ENCODE peak calls at places on chromosomes 6 and 20, in ten cellular contexts. One of them, this sample, is unnamed.

GRCh38 chr6:71886184-71887005 is at the start of gene RIMS1:
- DNase-seq in breast epithelium: no peak
- DNase-seq in H1: no peak
- DNase-seq in GM12878: no peak
- DNase-seq in stomach: no peak
- DNase-seq in sigmoid colon: peak; percentile 55
- DNase-seq in suprapubic skin: no peak
- DNase-seq in K562: no peak
- DNase-seq in transverse colon: no peak
- DNase-seq in GM23338: peak; percentile 82
- DNase-seq in this sample: no peak

GRCh38 chr6:26097268-26097875 is 10.1 kb downstream of the HFE start:
- DNase-seq in breast epithelium: no peak
- DNase-seq in H1: no peak
- DNase-seq in GM12878: no peak
- DNase-seq in stomach: peak; percentile 69
- DNase-seq in sigmoid colon: no peak
- DNase-seq in suprapubic skin: no peak
- DNase-seq in K562: peak; percentile 67
- DNase-seq in transverse colon: peak; percentile 69
- DNase-seq in GM23338: peak; percentile 87
- DNase-seq in this sample: no peak

GRCh38 chr6:36377594-36377993 is 9.9 kb downstream of the ETV7 start:
- DNase-seq in breast epithelium: no peak
- DNase-seq in H1: no peak
- DNase-seq in GM12878: no peak
- DNase-seq in stomach: no peak
- DNase-seq in sigmoid colon: no peak
- DNase-seq in suprapubic skin: peak; percentile 75
- DNase-seq in K562: no peak
- DNase-seq in transverse colon: no peak
- DNase-seq in GM23338: no peak
- DNase-seq in this sample: no peak

GRCh38 chr20:10673831-10674683 is at the start of gene JAG1:
- DNase-seq in breast epithelium: peak; percentile 93
- DNase-seq in H1: peak; percentile 91
- DNase-seq in GM12878: peak; percentile 60
- DNase-seq in stomach: peak; percentile 98
- DNase-seq in sigmoid colon: peak; percentile 98
- DNase-seq in suprapubic skin: peak; percentile 96
- DNase-seq in K562: peak; percentile 91
- DNase-seq in transverse colon: peak; percentile 97
- DNase-seq in GM23338: peak; percentile 97
- DNase-seq in this sample: peak; percentile 98

GRCh38 chr6:132548746-132549463 is 3.6 kb upstream of the TAAR8 start:
- DNase-seq in breast epithelium: no peak
- DNase-seq in H1: no peak
- DNase-seq in GM12878: no peak
- DNase-seq in stomach: no peak
- DNase-seq in sigmoid colon: no peak
- DNase-seq in suprapubic skin: no peak
- DNase-seq in K562: no peak
- DNase-seq in transverse colon: no peak
- DNase-seq in GM23338: peak; percentile 61
- DNase-seq in this sample: no peak

GRCh38 chr6:47138046-47138445 is 95.9 kb upstream of the ADGRF1 start:
- DNase-seq in breast epithelium: no peak
- DNase-seq in H1: no peak
- DNase-seq in GM12878: no peak
- DNase-seq in stomach: no peak
- DNase-seq in sigmoid colon: no peak
- DNase-seq in suprapubic skin: no peak
- DNase-seq in K562: no peak
- DNase-seq in transverse colon: no peak
- DNase-seq in GM23338: no peak
- DNase-seq in this sample: no peak

GRCh38 chr20:58405504-58406291 is 16.7 kb downstream of the VAPB start:
- DNase-seq in breast epithelium: no peak
- DNase-seq in H1: no peak
- DNase-seq in GM12878: no peak
- DNase-seq in stomach: no peak
- DNase-seq in sigmoid colon: no peak
- DNase-seq in suprapubic skin: no peak
- DNase-seq in K562: no peak
- DNase-seq in transverse colon: no peak
- DNase-seq in GM23338: peak; percentile 23
- DNase-seq in this sample: no peak

GRCh38 chr20:57774111-57774880 is 64.5 kb upstream of the PMEPA1 start:
- DNase-seq in breast epithelium: no peak
- DNase-seq in H1: no peak
- DNase-seq in GM12878: no peak
- DNase-seq in stomach: no peak
- DNase-seq in sigmoid colon: peak; percentile 45
- DNase-seq in suprapubic skin: peak; percentile 63
- DNase-seq in K562: no peak
- DNase-seq in transverse colon: no peak
- DNase-seq in GM23338: no peak
- DNase-seq in this sample: no peak

GRCh38 chr20:53883098-53883762 is 187.2 kb downstream of the BCAS1 start:
- DNase-seq in breast epithelium: no peak
- DNase-seq in H1: no peak
- DNase-seq in GM12878: no peak
- DNase-seq in stomach: no peak
- DNase-seq in sigmoid colon: no peak
- DNase-seq in suprapubic skin: no peak
- DNase-seq in K562: no peak
- DNase-seq in transverse colon: no peak
- DNase-seq in GM23338: no peak
- DNase-seq in this sample: no peak

GRCh38 chr20:49794336-49795124 is 18.1 kb upstream of the SLC9A8 start:
- DNase-seq in breast epithelium: no peak
- DNase-seq in H1: no peak
- DNase-seq in GM12878: no peak
- DNase-seq in stomach: no peak
- DNase-seq in sigmoid colon: no peak
- DNase-seq in suprapubic skin: no peak
- DNase-seq in K562: no peak
- DNase-seq in transverse colon: peak; percentile 46
- DNase-seq in GM23338: no peak
- DNase-seq in this sample: no peak

GRCh38 chr6:118952683-118953082 is 17.7 kb upstream of the MCM9 start:
- DNase-seq in breast epithelium: no peak
- DNase-seq in H1: no peak
- DNase-seq in GM12878: no peak
- DNase-seq in stomach: no peak
- DNase-seq in sigmoid colon: no peak
- DNase-seq in suprapubic skin: no peak
- DNase-seq in K562: no peak
- DNase-seq in transverse colon: no peak
- DNase-seq in GM23338: no peak
- DNase-seq in this sample: no peak

GRCh38 chr20:63967330-63968135 is 2.2 kb downstream of the ZNF512B start:
- DNase-seq in breast epithelium: peak; percentile 49
- DNase-seq in H1: no peak
- DNase-seq in GM12878: no peak
- DNase-seq in stomach: peak; percentile 22
- DNase-seq in sigmoid colon: peak; percentile 60
- DNase-seq in suprapubic skin: peak; percentile 76
- DNase-seq in K562: no peak
- DNase-seq in transverse colon: peak; percentile 8
- DNase-seq in GM23338: no peak
- DNase-seq in this sample: no peak

GRCh38 chr20:35610833-35611427 is 4.7 kb upstream of the SPAG4 start:
- DNase-seq in breast epithelium: no peak
- DNase-seq in H1: no peak
- DNase-seq in GM12878: no peak
- DNase-seq in stomach: peak; percentile 50
- DNase-seq in sigmoid colon: no peak
- DNase-seq in suprapubic skin: no peak
- DNase-seq in K562: peak; percentile 48
- DNase-seq in transverse colon: no peak
- DNase-seq in GM23338: no peak
- DNase-seq in this sample: no peak

GRCh38 chr20:4457566-4458543 is 263.9 kb upstream of the PRND start:
- DNase-seq in breast epithelium: no peak
- DNase-seq in H1: peak; percentile 3
- DNase-seq in GM12878: no peak
- DNase-seq in stomach: no peak
- DNase-seq in sigmoid colon: no peak
- DNase-seq in suprapubic skin: no peak
- DNase-seq in K562: no peak
- DNase-seq in transverse colon: no peak
- DNase-seq in GM23338: peak; percentile 32
- DNase-seq in this sample: no peak

GRCh38 chr6:134097114-134097707 is 44.8 kb upstream of the SLC2A12 start:
- DNase-seq in breast epithelium: no peak
- DNase-seq in H1: no peak
- DNase-seq in GM12878: peak; percentile 3
- DNase-seq in stomach: peak; percentile 61
- DNase-seq in sigmoid colon: peak; percentile 71
- DNase-seq in suprapubic skin: no peak
- DNase-seq in K562: peak; percentile 72
- DNase-seq in transverse colon: peak; percentile 58
- DNase-seq in GM23338: peak; percentile 90
- DNase-seq in this sample: no peak

GRCh38 chr6:7216941-7217621 is 95.9 kb downstream of the SSR1 start:
- DNase-seq in breast epithelium: no peak
- DNase-seq in H1: no peak
- DNase-seq in GM12878: no peak
- DNase-seq in stomach: no peak
- DNase-seq in sigmoid colon: no peak
- DNase-seq in suprapubic skin: no peak
- DNase-seq in K562: no peak
- DNase-seq in transverse colon: no peak
- DNase-seq in GM23338: peak; percentile 54
- DNase-seq in this sample: no peak
- TF ChIP-seq CTCF in breast epithelium: no peak
- TF ChIP-seq CTCF in H1: no peak
- TF ChIP-seq CTCF in GM12878: no peak
- TF ChIP-seq CTCF in stomach: no peak
- TF ChIP-seq CTCF in sigmoid colon: no peak
- TF ChIP-seq CTCF in suprapubic skin: no peak
- TF ChIP-seq CTCF in K562: no peak
- TF ChIP-seq CTCF in transverse colon: no peak
- TF ChIP-seq CTCF in GM23338: no peak
- TF ChIP-seq CTCF in this sample: no peak

GRCh38 chr6:12009180-12009748 is 2.8 kb upstream of the HIVEP1 start:
- DNase-seq in breast epithelium: no peak
- DNase-seq in H1: no peak
- DNase-seq in GM12878: no peak
- DNase-seq in stomach: peak; percentile 81
- DNase-seq in sigmoid colon: no peak
- DNase-seq in suprapubic skin: no peak
- DNase-seq in K562: no peak
- DNase-seq in transverse colon: no peak
- DNase-seq in GM23338: no peak
- DNase-seq in this sample: no peak
- TF ChIP-seq POLR2AphosphoS5 in breast epithelium: no peak
- TF ChIP-seq POLR2AphosphoS5 in H1: no peak
- TF ChIP-seq POLR2AphosphoS5 in GM12878: peak; percentile 91
- TF ChIP-seq POLR2AphosphoS5 in stomach: no peak
- TF ChIP-seq POLR2AphosphoS5 in sigmoid colon: no peak
- TF ChIP-seq POLR2AphosphoS5 in suprapubic skin: no peak
- TF ChIP-seq POLR2AphosphoS5 in K562: no peak
- TF ChIP-seq POLR2AphosphoS5 in transverse colon: no peak
- TF ChIP-seq POLR2AphosphoS5 in GM23338: no peak
- TF ChIP-seq POLR2AphosphoS5 in this sample: no peak

DNA sequence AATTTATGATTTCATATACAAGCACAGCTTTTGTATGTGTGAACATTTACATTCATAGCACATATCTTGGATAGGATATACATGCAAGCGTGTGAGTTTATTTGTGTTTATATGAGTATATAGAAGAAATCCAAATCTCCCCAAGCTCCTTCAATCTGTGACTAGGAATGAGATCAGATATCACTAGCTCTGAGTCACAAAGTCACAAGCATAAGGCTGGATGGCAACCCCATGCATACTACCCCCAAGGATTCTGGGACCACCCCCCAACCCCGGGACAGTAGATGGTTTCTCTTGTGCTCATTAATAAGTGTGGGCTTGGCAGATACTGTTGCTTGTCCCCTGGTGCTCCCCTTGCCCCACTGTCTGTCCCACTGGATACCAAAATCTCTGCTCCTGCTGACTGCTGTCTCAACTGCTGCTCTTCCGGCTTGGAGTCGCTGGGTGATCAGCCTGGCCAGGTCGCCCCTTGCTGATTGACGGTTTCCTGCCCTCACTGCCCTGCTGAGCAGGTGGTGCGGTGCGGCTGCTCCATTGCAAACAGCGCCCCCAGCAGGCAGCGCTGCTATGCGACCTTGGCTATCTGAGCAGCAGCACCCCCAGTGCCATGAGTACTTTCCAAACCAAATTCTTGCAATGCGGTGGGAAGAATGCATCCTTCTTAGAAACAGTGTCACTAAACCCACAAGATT is 279.4 kb downstream of the CD83 start:
- DNase-seq in breast epithelium: no peak
- DNase-seq in H1: peak; percentile 82
- DNase-seq in GM12878: no peak
- DNase-seq in stomach: peak; percentile 27
- DNase-seq in sigmoid colon: no peak
- DNase-seq in suprapubic skin: no peak
- DNase-seq in K562: peak; percentile 18
- DNase-seq in transverse colon: peak; percentile 26
- DNase-seq in GM23338: peak; percentile 94
- DNase-seq in this sample: peak; percentile 42
- TF ChIP-seq CTCF in breast epithelium: no peak
- TF ChIP-seq CTCF in H1: peak; percentile 95
- TF ChIP-seq CTCF in GM12878: peak; percentile 30
- TF ChIP-seq CTCF in stomach: no peak
- TF ChIP-seq CTCF in sigmoid colon: no peak
- TF ChIP-seq CTCF in suprapubic skin: no peak
- TF ChIP-seq CTCF in K562: peak; percentile 50
- TF ChIP-seq CTCF in transverse colon: no peak
- TF ChIP-seq CTCF in GM23338: peak; percentile 99
- TF ChIP-seq CTCF in this sample: no peak

DNA sequence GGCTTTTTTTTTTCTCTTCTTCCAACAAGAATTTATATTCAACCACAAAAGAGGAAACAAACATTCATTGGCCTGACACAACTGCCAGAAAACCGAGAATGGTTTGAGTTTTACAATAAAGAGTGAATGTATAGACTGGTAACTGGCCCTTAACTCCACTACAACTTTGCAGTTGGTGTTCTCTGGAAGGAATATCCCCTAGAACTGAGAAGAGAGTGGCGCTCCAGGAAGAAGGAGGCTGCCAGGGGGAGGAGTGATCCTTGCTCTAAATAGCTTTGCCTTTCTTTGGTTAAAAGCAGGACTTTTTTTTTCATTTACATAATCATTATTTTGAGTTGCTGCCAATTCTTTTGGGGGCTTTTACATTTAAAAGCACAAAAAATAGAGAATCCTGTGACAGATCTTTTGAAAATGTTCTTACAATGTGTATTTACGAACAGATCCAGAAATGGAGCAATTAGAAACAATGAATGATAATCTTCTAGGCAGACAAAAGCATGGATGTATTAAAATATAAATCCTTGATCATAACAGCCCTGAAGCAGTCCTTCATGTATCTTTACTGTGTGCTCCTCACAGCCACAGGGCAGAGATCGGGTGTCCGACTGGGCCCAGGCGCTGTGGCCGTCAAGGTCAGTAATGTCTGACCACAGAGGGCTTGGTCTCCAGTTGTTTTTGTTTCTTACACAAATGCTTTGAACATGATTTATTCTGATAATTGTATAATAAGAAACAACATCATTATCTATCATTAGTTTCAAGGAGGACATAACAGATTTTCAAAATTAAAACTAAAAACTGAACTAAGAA is 612.1 kb downstream of the HDGFL1 start:
- DNase-seq in breast epithelium: no peak
- DNase-seq in H1: no peak
- DNase-seq in GM12878: no peak
- DNase-seq in stomach: no peak
- DNase-seq in sigmoid colon: no peak
- DNase-seq in suprapubic skin: no peak
- DNase-seq in K562: no peak
- DNase-seq in transverse colon: no peak
- DNase-seq in GM23338: no peak
- DNase-seq in this sample: no peak
- TF ChIP-seq POLR2AphosphoS5 in breast epithelium: no peak
- TF ChIP-seq POLR2AphosphoS5 in H1: no peak
- TF ChIP-seq POLR2AphosphoS5 in GM12878: no peak
- TF ChIP-seq POLR2AphosphoS5 in stomach: no peak
- TF ChIP-seq POLR2AphosphoS5 in sigmoid colon: no peak
- TF ChIP-seq POLR2AphosphoS5 in suprapubic skin: no peak
- TF ChIP-seq POLR2AphosphoS5 in K562: no peak
- TF ChIP-seq POLR2AphosphoS5 in transverse colon: no peak
- TF ChIP-seq POLR2AphosphoS5 in GM23338: no peak
- TF ChIP-seq POLR2AphosphoS5 in this sample: no peak